ENCODE peak calls at places on chromosomes 5 and 9, in four cellular contexts. E, M, N and A are unnamed samples. For H3K9me3, the result is how much of the 10 kb centered on the place peaks cover.

GRCh38 chr9:2602704-2603116 is 18.9 kb upstream of the VLDLR start:
- DNase-seq in E (no peak), M (no peak), N (no peak), A (peak)

GRCh38 chr5:43140286-43140685 is 19.6 kb downstream of the ZNF131 start:
- DNase-seq in E (no peak), M (no peak), N (no peak), A (no peak)

GRCh38 chr5:154797762-154798161 is 42.6 kb downstream of the LARP1 start:
- DNase-seq in E (no peak), M (no peak), N (no peak), A (no peak)

GRCh38 chr5:1293416-1293996 is 1.4 kb downstream of the TERT start:
- DNase-seq in E (no peak), M (peak), N (peak), A (no peak)

GRCh38 chr5:76473676-76474075 is 70.6 kb downstream of the IQGAP2 start:
- DNase-seq in E (no peak), M (peak), N (no peak), A (no peak)

GRCh38 chr5:2024986-2025721 is 142.4 kb upstream of the IRX4 start:
- DNase-seq in E (no peak), M (no peak), N (no peak), A (no peak)

GRCh38 chr5:139414601-139415121 is 10.8 kb upstream of the SPATA24 start:
- DNase-seq in E (no peak), M (no peak), N (no peak), A (no peak)

GRCh38 chr5:89728134-89728533 is 681.4 kb downstream of the CETN3 start:
- DNase-seq in E (no peak), M (no peak), N (no peak), A (no peak)

GRCh38 chr5:159724283-159724682 is 192.0 kb upstream of the ADRA1B start:
- DNase-seq in E (no peak), M (no peak), N (no peak), A (no peak)

GRCh38 chr9:130780865-130781504 is 54.1 kb upstream of the ABL1 start:
- DNase-seq in E (peak), M (no peak), N (no peak), A (peak)

GRCh38 chr9:84667571-84668203 is 1.8 kb upstream of the NTRK2 start:
- DNase-seq in E (no peak), M (no peak), N (no peak), A (no peak)

GRCh38 chr9:70479880-70480291 is 65.4 kb upstream of the KLF9 start:
- DNase-seq in E (peak), M (no peak), N (no peak), A (peak)

GRCh38 chr9:95139121-95139520 is 178.4 kb downstream of the FANCC start:
- DNase-seq in E (no peak), M (no peak), N (peak), A (no peak)

GRCh38 chr5:150120617-150121447 is 34.5 kb upstream of the CSF1R start:
- DNase-seq in E (no peak), M (peak), N (no peak), A (no peak)

GRCh38 chr9:92738661-92739081 is 26.0 kb downstream of the BICD2 start:
- DNase-seq in E (no peak), M (no peak), N (peak), A (no peak)

GRCh38 chr9:131476777-131477345 is 25.9 kb upstream of the POMT1 start:
- DNase-seq in E (no peak), M (no peak), N (peak), A (no peak)

GRCh38 chr5:160463775-160464465 is 42.3 kb downstream of the PTTG1 start:
- DNase-seq in E (no peak), M (no peak), N (no peak), A (no peak)

GRCh38 chr5:104815212-104815611 is 1252.6 kb upstream of the NUDT12 start:
- DNase-seq in E (no peak), M (no peak), N (no peak), A (no peak)

GRCh38 chr5:141437208-141437607 is 6.9 kb downstream of the PCDHGA12 start:
- DNase-seq in E (no peak), M (no peak), N (no peak), A (no peak)

GRCh38 chr5:170223906-170224305 is 8.9 kb upstream of the C5orf58 start:
- DNase-seq in E (no peak), M (no peak), N (no peak), A (no peak)

GRCh38 chr5:61332891-61333350 is 863 bp downstream of the ZSWIM6 start:
- DNase-seq in E (peak), M (peak), N (peak), A (no peak)

GRCh38 chr5:117454716-117455212 is 880.1 kb upstream of the SEMA6A start:
- DNase-seq in E (peak), M (peak), N (peak), A (no peak)

GRCh38 chr5:169850407-169850806 is 129.9 kb downstream of the INSYN2B start:
- DNase-seq in E (no peak), M (no peak), N (no peak), A (no peak)

GRCh38 chr5:72134226-72134625 is 27.0 kb downstream of the MAP1B start:
- DNase-seq in E (no peak), M (no peak), N (no peak), A (no peak)

GRCh38 chr5:166979576-166979975 is 1311.9 kb upstream of the WWC1 start:
- DNase-seq in E (no peak), M (no peak), N (no peak), A (no peak)

GRCh38 chr5:56330167-56330566 is 97.0 kb upstream of the ANKRD55 start:
- DNase-seq in E (no peak), M (no peak), N (no peak), A (no peak)

GRCh38 chr9:8183618-8184017 is 384.0 kb upstream of the DMAC1 start:
- DNase-seq in E (no peak), M (no peak), N (no peak), A (no peak)

GRCh38 chr5:148816822-148817221 is 9.6 kb upstream of the ADRB2 start:
- DNase-seq in E (no peak), M (no peak), N (no peak), A (no peak)

GRCh38 chr5:124743534-124744169 is 2.8 kb downstream of the ZNF608 start:
- DNase-seq in E (peak), M (no peak), N (no peak), A (no peak)

GRCh38 chr5:168314735-168315411 is 23.4 kb downstream of the WWC1 start:
- DNase-seq in E (peak), M (no peak), N (peak), A (peak)

DNA sequence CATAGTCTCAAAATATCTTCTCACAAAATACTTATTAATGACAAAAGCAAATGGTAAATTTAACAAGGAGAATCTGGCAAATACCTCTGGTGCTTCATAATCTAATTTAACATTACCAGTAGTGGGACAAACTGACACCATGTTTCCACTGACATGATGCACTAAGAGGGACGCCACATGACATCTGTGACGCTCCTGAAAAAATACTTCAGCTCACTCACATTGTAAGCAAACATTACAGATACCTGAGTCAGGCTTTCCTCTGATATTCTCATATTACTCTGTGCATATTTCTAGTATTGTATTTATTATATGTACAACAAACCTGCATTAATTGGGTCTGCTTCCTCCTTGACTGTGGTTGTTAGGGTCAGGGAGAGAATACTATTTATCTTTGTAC is 56.7 kb upstream of the OSMR start:
- DNase-seq in E (no peak), M (no peak), N (no peak), A (no peak)
- H3K9me3 ChIP-seq in E (under half), M (under half), N (under half), A (under half)

GRCh38 chr5:73344835-73345234 is 103.7 kb downstream of the FOXD1 start:
- DNase-seq in E (no peak), M (no peak), N (no peak), A (no peak)
- H3K9me3 ChIP-seq in E (under half), M (under half), N (under half), A (under half)

DNA sequence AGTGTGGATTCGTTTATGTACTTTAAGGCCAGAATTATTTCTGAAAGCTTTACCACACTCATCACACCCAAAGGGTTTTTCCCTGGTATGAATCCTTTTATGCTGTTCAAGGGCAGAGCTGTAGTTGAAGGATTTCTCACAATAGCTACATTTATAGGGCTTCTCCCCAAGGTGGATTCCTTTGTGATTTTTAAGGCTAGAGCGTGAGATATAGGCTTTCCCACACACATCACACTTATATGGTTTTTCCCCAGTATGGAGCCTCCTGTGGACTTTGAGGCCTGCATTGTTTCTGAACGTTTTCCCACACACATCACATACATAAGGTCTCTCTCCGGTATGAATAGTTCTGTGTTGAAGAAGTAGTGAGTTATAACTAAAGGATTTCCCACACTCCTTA is 11.2 kb downstream of the ZFP62 start:
- DNase-seq in E (no peak), M (no peak), N (no peak), A (no peak)
- H3K9me3 ChIP-seq in E (under half), M (under half), N (under half), A (under half)

GRCh38 chr5:85484982-85485574 is 1100.4 kb upstream of the EDIL3 start:
- DNase-seq in E (no peak), M (no peak), N (no peak), A (no peak)
- H3K9me3 ChIP-seq in E (under half), M (under half), N (under half), A (under half)

GRCh38 chr5:8940934-8941333 is 604.9 kb downstream of the SEMA5A start:
- DNase-seq in E (no peak), M (no peak), N (no peak), A (no peak)

GRCh38 chr5:8945972-8946371 is 599.9 kb downstream of the SEMA5A start:
- DNase-seq in E (no peak), M (no peak), N (no peak), A (no peak)

GRCh38 chr5:8944005-8944404 is 601.9 kb downstream of the SEMA5A start:
- DNase-seq in E (no peak), M (no peak), N (no peak), A (no peak)

GRCh38 chr5:8943301-8943700 is 602.6 kb downstream of the SEMA5A start:
- DNase-seq in E (no peak), M (no peak), N (no peak), A (no peak)
- H3K9me3 ChIP-seq in E (under half), M (under half), N (under half), A (under half)